ENCODE peak calls at places on chromosomes 11 and 22, in four cellular contexts. One of them, this sample, is unnamed.

GRCh38 chr22:42366815-42367581 is 65.2 kb downstream of the NFAM1 start:
- DNase-seq in fibroblast of lung: no peak
- DNase-seq in aorta: peak
- DNase-seq in iris pigment epithelial cell: no peak
- DNase-seq in this sample: no peak

GRCh38 chr11:11520231-11521015 is 101.4 kb downstream of the GALNT18 start:
- DNase-seq in fibroblast of lung: no peak
- DNase-seq in aorta: no peak
- DNase-seq in iris pigment epithelial cell: no peak
- DNase-seq in this sample: no peak

GRCh38 chr11:64206457-64207246 is at the start of gene FERMT3:
- DNase-seq in fibroblast of lung: no peak
- DNase-seq in aorta: peak
- DNase-seq in iris pigment epithelial cell: no peak
- DNase-seq in this sample: no peak

GRCh38 chr11:77046060-77046501 is 11.9 kb downstream of the B3GNT6 start:
- DNase-seq in fibroblast of lung: no peak
- DNase-seq in aorta: no peak
- DNase-seq in iris pigment epithelial cell: peak
- DNase-seq in this sample: no peak

GRCh38 chr11:74672956-74673895 is 58.0 kb downstream of the CHRDL2 start:
- DNase-seq in fibroblast of lung: peak
- DNase-seq in aorta: peak
- DNase-seq in iris pigment epithelial cell: peak
- DNase-seq in this sample: peak

GRCh38 chr11:45146072-45147016 is at the start of gene PRDM11:
- DNase-seq in fibroblast of lung: peak
- DNase-seq in aorta: peak
- DNase-seq in iris pigment epithelial cell: peak
- DNase-seq in this sample: peak

GRCh38 chr22:36318442-36318841 is 65.5 kb downstream of the APOL1 start:
- DNase-seq in fibroblast of lung: no peak
- DNase-seq in aorta: no peak
- DNase-seq in iris pigment epithelial cell: no peak
- DNase-seq in this sample: no peak

GRCh38 chr11:9144828-9145227 is 53.4 kb upstream of the SCUBE2 start:
- DNase-seq in fibroblast of lung: no peak
- DNase-seq in aorta: no peak
- DNase-seq in iris pigment epithelial cell: peak
- DNase-seq in this sample: no peak

GRCh38 chr11:67646535-67647336 is 3.8 kb downstream of the ACY3 start:
- DNase-seq in fibroblast of lung: no peak
- DNase-seq in aorta: peak
- DNase-seq in iris pigment epithelial cell: no peak
- DNase-seq in this sample: no peak

GRCh38 chr11:30312243-30312642 is 10.7 kb upstream of the ARL14EP start:
- DNase-seq in fibroblast of lung: no peak
- DNase-seq in aorta: no peak
- DNase-seq in iris pigment epithelial cell: no peak
- DNase-seq in this sample: no peak